ENCODE peak calls at places on chromosomes 12 and 14, in seven cellular contexts. X is pons; Q is fibroblast of pulmonary artery; P is activated CD4-positive, alpha-beta T cell treated with anti-CD3 and anti-CD28 coated beads, Interleukin-2, amount 10 ng/mL, durations not matched to agents 7 days and 5 days; T is AG09319; Z is progenitor cell of endocrine pancreas; O is uterus. N is an unnamed sample.

GRCh38 chr14:79708426-79708825 is 502.9 kb downstream of the DIO2 start:
- DNase-seq in X (no peak), Q (no peak), P (no peak), T (no peak), Z (no peak), O (no peak), N (no peak)

GRCh38 chr12:85955127-85955526 is 81.0 kb downstream of the NTS start:
- DNase-seq in X (no peak), Q (peak; percentile 45), P (no peak), T (no peak), Z (no peak), O (no peak), N (peak; percentile 39)

GRCh38 chr14:95482967-95483842 is 33.2 kb downstream of the SYNE3 start:
- DNase-seq in X (no peak), Q (peak; percentile 91), P (no peak), T (peak; percentile 91), Z (no peak), O (peak; percentile 83), N (peak; percentile 94)

GRCh38 chr12:50200507-50201273 is 33.5 kb upstream of the CERS5 start:
- DNase-seq in X (no peak), Q (peak; percentile 59), P (no peak), T (no peak), Z (no peak), O (no peak), N (peak; percentile 75)

GRCh38 chr12:113065126-113066007 is 8.8 kb downstream of the DTX1 start:
- DNase-seq in X (no peak), Q (peak; percentile 7), P (no peak), T (no peak), Z (peak; percentile 50), O (no peak), N (peak; percentile 25)

GRCh38 chr12:72077111-72077820 is 138.6 kb downstream of the TPH2 start:
- DNase-seq in X (no peak), Q (no peak), P (no peak), T (no peak), Z (no peak), O (no peak), N (no peak)

GRCh38 chr12:119989619-119990381 is 764 bp downstream of the BICDL1 start:
- DNase-seq in X (peak; percentile 20), Q (peak; percentile 71), P (peak; percentile 77), T (peak; percentile 20), Z (peak; percentile 89), O (peak; percentile 41), N (peak; percentile 91)

GRCh38 chr14:89391556-89391955 is 25.5 kb downstream of the FOXN3 start:
- DNase-seq in X (no peak), Q (no peak), P (no peak), T (no peak), Z (no peak), O (no peak), N (no peak)

GRCh38 chr12:57738661-57739237 is at the start of gene AGAP2:
- DNase-seq in X (no peak), Q (no peak), P (no peak), T (no peak), Z (no peak), O (no peak), N (no peak)

GRCh38 chr12:133226690-133227089 is 9.0 kb downstream of the ANHX start:
- DNase-seq in X (no peak), Q (no peak), P (no peak), T (no peak), Z (no peak), O (no peak), N (no peak)

GRCh38 chr14:103314496-103315277 is 19.4 kb upstream of the EIF5 start:
- DNase-seq in X (no peak), Q (no peak), P (no peak), T (no peak), Z (no peak), O (no peak), N (no peak)

GRCh38 chr14:39055786-39056474 is 47.1 kb downstream of the SEC23A start:
- DNase-seq in X (no peak), Q (no peak), P (no peak), T (no peak), Z (no peak), O (no peak), N (no peak)

GRCh38 chr12:44709166-44709565 is 166.9 kb downstream of the NELL2 start:
- DNase-seq in X (no peak), Q (no peak), P (no peak), T (no peak), Z (no peak), O (no peak), N (no peak)

GRCh38 chr12:50550530-50551223 is 45.9 kb downstream of the DIP2B start:
- DNase-seq in X (no peak), Q (peak; percentile 73), P (no peak), T (no peak), Z (no peak), O (peak; percentile 46), N (no peak)

GRCh38 chr12:67354322-67354721 is 85.2 kb downstream of the CAND1 start:
- DNase-seq in X (no peak), Q (peak; percentile 62), P (no peak), T (no peak), Z (no peak), O (no peak), N (peak; percentile 7)

GRCh38 chr12:102462803-102463499 is 17.4 kb downstream of the IGF1 start:
- DNase-seq in X (no peak), Q (peak; percentile 55), P (no peak), T (no peak), Z (no peak), O (no peak), N (peak; percentile 90)

GRCh38 chr12:49031573-49032161 is 13.1 kb upstream of the PRKAG1 start:
- DNase-seq in X (no peak), Q (no peak), P (no peak), T (no peak), Z (no peak), O (no peak), N (no peak)

GRCh38 chr14:24332094-24332983 is 2.5 kb downstream of the ADCY4 start:
- DNase-seq in X (peak; percentile 64), Q (peak; percentile 65), P (peak; percentile 92), T (no peak), Z (peak; percentile 46), O (peak; percentile 55), N (peak; percentile 85)

GRCh38 chr12:115385141-115385540 is 701.2 kb upstream of the TBX3 start:
- DNase-seq in X (no peak), Q (no peak), P (no peak), T (no peak), Z (no peak), O (no peak), N (no peak)

GRCh38 chr14:100605230-100605629 is 18.0 kb upstream of the BEGAIN start:
- DNase-seq in X (no peak), Q (no peak), P (no peak), T (no peak), Z (no peak), O (no peak), N (no peak)